ENCODE peak calls at places on chromosome 20, in five cellular contexts. T is AG09319, K is stomach, A is endothelial cell, D is bronchial epithelial cell. S is an unnamed sample.

GRCh38 chr20:57999465-58000111 is 228.9 kb downstream of the ANKRD60 start:
- DNase-seq in T (no peak), K (no peak), A (peak; percentile 50), D (no peak), S (peak; percentile 40)

GRCh38 chr20:45365444-45365970 is 2.6 kb downstream of the SYS1 start:
- DNase-seq in T (no peak), K (no peak), A (no peak), D (no peak), S (no peak)

GRCh38 chr20:63225082-63225454 is 9.1 kb upstream of the YTHDF1 start:
- DNase-seq in T (no peak), K (no peak), A (no peak), D (no peak), S (no peak)

GRCh38 chr20:59994697-59995122 is 36.5 kb downstream of the CDH26 start:
- DNase-seq in T (no peak), K (peak; percentile 48), A (peak; percentile 63), D (peak; percentile 97), S (no peak)

GRCh38 chr20:62823688-62824475 is 7.0 kb downstream of the COL9A3 start:
- DNase-seq in T (no peak), K (no peak), A (no peak), D (no peak), S (no peak)

GRCh38 chr20:20214757-20215275 is 153.1 kb upstream of the INSM1 start:
- DNase-seq in T (no peak), K (no peak), A (peak; percentile 25), D (no peak), S (no peak)

GRCh38 chr20:37276494-37277252 is 12.8 kb upstream of the MANBAL start:
- DNase-seq in T (peak; percentile 78), K (peak; percentile 59), A (no peak), D (peak; percentile 77), S (peak; percentile 55)

GRCh38 chr20:37670426-37670825 is 23.4 kb upstream of the CTNNBL1 start:
- DNase-seq in T (peak; percentile 51), K (no peak), A (no peak), D (no peak), S (no peak)

GRCh38 chr20:52410182-52410647 is 218.6 kb upstream of the ZFP64 start:
- DNase-seq in T (peak; percentile 22), K (no peak), A (no peak), D (no peak), S (no peak)

GRCh38 chr20:16860914-16861313 is 112.8 kb downstream of the OTOR start:
- DNase-seq in T (no peak), K (no peak), A (no peak), D (no peak), S (no peak)

GRCh38 chr20:63027425-63028389 is 20.9 kb upstream of the BHLHE23 start:
- DNase-seq in T (no peak), K (no peak), A (no peak), D (no peak), S (peak; percentile 52)

GRCh38 chr20:58179432-58180099 is 48.9 kb downstream of the ANKRD60 start:
- DNase-seq in T (no peak), K (peak; percentile 57), A (peak; percentile 89), D (no peak), S (peak; percentile 63)

GRCh38 chr20:3730803-3731370 is 1.6 kb upstream of the HSPA12B start:
- DNase-seq in T (no peak), K (no peak), A (no peak), D (no peak), S (no peak)

GRCh38 chr20:41245086-41245707 is 72.3 kb downstream of the ZHX3 start:
- DNase-seq in T (no peak), K (no peak), A (no peak), D (no peak), S (no peak)

GRCh38 chr20:33663161-33664084 is 1.3 kb downstream of the C20orf144 start:
- DNase-seq in T (no peak), K (peak; percentile 86), A (peak; percentile 66), D (peak; percentile 49), S (peak; percentile 90)

GRCh38 chr20:17833036-17833674 is 133.4 kb downstream of the BANF2 start:
- DNase-seq in T (no peak), K (no peak), A (no peak), D (peak; percentile 84), S (no peak)

GRCh38 chr20:41697861-41698559 is 79.8 kb upstream of the CHD6 start:
- DNase-seq in T (no peak), K (no peak), A (peak; percentile 13), D (peak; percentile 31), S (no peak)

GRCh38 chr20:15942130-15942529 is 631.1 kb downstream of the KIF16B start:
- DNase-seq in T (no peak), K (no peak), A (no peak), D (peak; percentile 59), S (no peak)

GRCh38 chr20:36167826-36168634 is 13.5 kb downstream of the EPB41L1 start:
- DNase-seq in T (no peak), K (no peak), A (no peak), D (peak; percentile 71), S (no peak)

GRCh38 chr20:38883081-38883980 is 42.9 kb upstream of the FAM83D start:
- DNase-seq in T (no peak), K (no peak), A (no peak), D (no peak), S (no peak)

GRCh38 chr20:63191400-63191799 is 24.5 kb downstream of the YTHDF1 start:
- DNase-seq in T (no peak), K (peak; percentile 82), A (no peak), D (peak; percentile 91), S (no peak)

GRCh38 chr20:56400001-56400640 is 7.7 kb downstream of the CSTF1 start:
- DNase-seq in T (peak; percentile 58), K (peak; percentile 44), A (peak; percentile 65), D (peak; percentile 56), S (no peak)

GRCh38 chr20:32583581-32584045 is 1.5 kb downstream of the NOL4L start:
- DNase-seq in T (no peak), K (no peak), A (peak; percentile 29), D (no peak), S (no peak)

GRCh38 chr20:4972506-4973251 is 28.6 kb downstream of the SLC23A2 start:
- DNase-seq in T (no peak), K (no peak), A (no peak), D (no peak), S (no peak)

GRCh38 chr20:44153636-44154043 is 33.3 kb downstream of the JPH2 start:
- DNase-seq in T (no peak), K (no peak), A (no peak), D (no peak), S (no peak)
- TF ChIP-seq CTCF in T (no peak), K (no peak), A (no peak), D (no peak), S (no peak)

GRCh38 chr20:689947-690346 is 14.3 kb upstream of the SCRT2 start:
- DNase-seq in T (no peak), K (no peak), A (no peak), D (no peak), S (no peak)

GRCh38 chr20:692044-692443 is 16.4 kb upstream of the SCRT2 start:
- DNase-seq in T (no peak), K (no peak), A (no peak), D (no peak), S (no peak)

GRCh38 chr20:687468-688203 is 12.0 kb upstream of the SCRT2 start:
- DNase-seq in T (no peak), K (no peak), A (no peak), D (no peak), S (no peak)

GRCh38 chr20:689348-689747 is 13.7 kb upstream of the SCRT2 start:
- DNase-seq in T (no peak), K (no peak), A (no peak), D (no peak), S (no peak)

DNA sequence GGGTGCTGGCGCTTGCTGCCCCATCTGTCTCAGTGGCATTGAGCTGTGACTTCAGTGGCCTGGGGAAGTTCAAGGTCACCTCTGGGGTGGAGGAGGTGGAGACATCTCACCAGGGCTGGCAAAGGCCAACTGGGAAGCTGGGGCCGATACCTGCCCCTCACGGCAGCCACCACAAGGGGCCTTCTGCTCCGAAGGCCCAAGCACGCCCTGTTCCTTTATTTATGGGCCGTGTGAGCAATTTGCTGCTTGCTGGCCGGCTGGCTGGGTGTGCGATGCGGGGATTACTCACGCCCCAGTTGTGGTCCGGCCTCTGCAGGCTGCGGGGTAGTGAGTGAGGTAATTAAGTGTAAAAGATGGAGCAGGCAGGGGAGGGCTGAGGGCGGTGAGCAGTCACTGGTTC is 13.2 kb upstream of the SCRT2 start:
- DNase-seq in T (no peak), K (no peak), A (no peak), D (peak; percentile 13), S (no peak)
- TF ChIP-seq CTCF in T (no peak), K (no peak), A (no peak), D (no peak), S (no peak)

GRCh38 chr20:50085481-50086365 is 27.2 kb downstream of the UBE2V1 start:
- DNase-seq in T (peak; percentile 35), K (no peak), A (peak; percentile 50), D (peak; percentile 72), S (no peak)

GRCh38 chr20:50092436-50092835 is 20.5 kb downstream of the UBE2V1 start:
- DNase-seq in T (no peak), K (no peak), A (no peak), D (no peak), S (no peak)

GRCh38 chr20:50089787-50090177 is 23.2 kb downstream of the UBE2V1 start:
- DNase-seq in T (no peak), K (no peak), A (no peak), D (no peak), S (no peak)

GRCh38 chr20:50088022-50088421 is 24.9 kb downstream of the UBE2V1 start:
- DNase-seq in T (no peak), K (no peak), A (no peak), D (no peak), S (no peak)

GRCh38 chr20:50089140-50089786 is 23.7 kb downstream of the UBE2V1 start:
- DNase-seq in T (no peak), K (no peak), A (no peak), D (no peak), S (peak; percentile 31)
- TF ChIP-seq CTCF in T (no peak), K (no peak), A (no peak), D (no peak), S (no peak)

DNA sequence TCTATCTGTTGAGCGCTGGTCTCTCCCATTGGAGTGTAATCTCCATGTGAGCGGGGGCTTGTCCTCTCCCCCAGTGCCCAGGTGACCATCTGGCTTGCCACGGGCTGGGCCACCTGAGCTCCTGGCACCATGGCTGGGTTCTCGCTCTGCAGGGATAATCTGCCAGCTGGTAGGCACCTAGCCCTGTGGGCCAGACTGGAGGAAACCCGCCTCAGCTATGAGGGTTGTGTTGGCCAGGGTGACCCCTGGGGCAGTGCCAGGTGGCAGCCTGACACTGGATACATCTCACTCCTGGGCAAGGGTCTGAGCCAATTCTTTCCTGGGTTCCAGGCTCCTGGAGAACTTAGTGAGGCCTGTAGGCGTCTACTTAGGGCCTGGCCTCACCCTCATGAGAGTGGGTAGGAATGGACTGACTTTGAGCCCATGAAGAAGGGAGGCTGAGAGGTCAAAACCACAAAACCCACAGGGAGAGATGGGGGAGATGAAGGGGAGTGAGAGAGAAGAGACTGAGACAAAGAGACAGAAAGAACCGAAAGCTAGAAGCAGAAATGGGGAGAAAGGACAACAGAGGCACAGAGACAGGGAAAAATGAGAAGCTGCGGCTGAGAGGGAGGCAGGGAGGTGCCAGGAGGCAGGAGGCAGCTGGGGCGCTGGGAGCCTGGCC is 5.8 kb upstream of the SLC52A3 start:
- DNase-seq in T (no peak), K (peak; percentile 59), A (no peak), D (no peak), S (no peak)
- TF ChIP-seq CTCF in T (no peak), K (no peak), A (no peak), D (no peak), S (no peak)

GRCh38 chr20:44137210-44137781 is 49.7 kb downstream of the JPH2 start:
- DNase-seq in T (no peak), K (no peak), A (no peak), D (peak; percentile 15), S (no peak)
- TF ChIP-seq CTCF in T (no peak), K (no peak), A (no peak), D (no peak), S (no peak)